ENCODE peak calls at places on chromosomes 5 and 9, in eight cellular contexts. One of them, this sample, is unnamed.

GRCh38 chr5:133977858-133978257 is 9.4 kb upstream of the C5orf15 start:
- DNase-seq in OCI-LY7: no peak
- DNase-seq in stimulated activated CD4-positive, alpha-beta T cell treated with anti-CD3 and anti-CD28 coated beads, Interleukin-15, amount 100 ng/mL, for 48 hours: no peak
- DNase-seq in CD8-positive, alpha-beta T cell: no peak
- DNase-seq in mucosa of gallbladder: no peak
- DNase-seq in dermis microvascular lymphatic vessel endothelial cell: no peak
- DNase-seq in heart left ventricle: no peak
- DNase-seq in HCEC 1CT: peak
- DNase-seq in this sample: no peak

GRCh38 chr5:147918101-147918500 is 11.8 kb upstream of the C5orf46 start:
- DNase-seq in OCI-LY7: no peak
- DNase-seq in stimulated activated CD4-positive, alpha-beta T cell treated with anti-CD3 and anti-CD28 coated beads, Interleukin-15, amount 100 ng/mL, for 48 hours: no peak
- DNase-seq in CD8-positive, alpha-beta T cell: no peak
- DNase-seq in mucosa of gallbladder: no peak
- DNase-seq in dermis microvascular lymphatic vessel endothelial cell: no peak
- DNase-seq in heart left ventricle: no peak
- DNase-seq in HCEC 1CT: peak
- DNase-seq in this sample: no peak

GRCh38 chr5:157994906-157995519 is 136.1 kb upstream of the CLINT1 start:
- DNase-seq in OCI-LY7: peak
- DNase-seq in stimulated activated CD4-positive, alpha-beta T cell treated with anti-CD3 and anti-CD28 coated beads, Interleukin-15, amount 100 ng/mL, for 48 hours: peak
- DNase-seq in CD8-positive, alpha-beta T cell: no peak
- DNase-seq in mucosa of gallbladder: peak
- DNase-seq in dermis microvascular lymphatic vessel endothelial cell: peak
- DNase-seq in heart left ventricle: peak
- DNase-seq in HCEC 1CT: peak
- DNase-seq in this sample: peak

GRCh38 chr9:116365056-116365471 is 211.5 kb downstream of the PAPPA start:
- DNase-seq in OCI-LY7: no peak
- DNase-seq in stimulated activated CD4-positive, alpha-beta T cell treated with anti-CD3 and anti-CD28 coated beads, Interleukin-15, amount 100 ng/mL, for 48 hours: no peak
- DNase-seq in CD8-positive, alpha-beta T cell: no peak
- DNase-seq in mucosa of gallbladder: peak
- DNase-seq in dermis microvascular lymphatic vessel endothelial cell: no peak
- DNase-seq in heart left ventricle: peak
- DNase-seq in HCEC 1CT: peak
- DNase-seq in this sample: peak

GRCh38 chr5:96857924-96858323 is 18.4 kb upstream of the ERAP2 start:
- DNase-seq in OCI-LY7: no peak
- DNase-seq in stimulated activated CD4-positive, alpha-beta T cell treated with anti-CD3 and anti-CD28 coated beads, Interleukin-15, amount 100 ng/mL, for 48 hours: no peak
- DNase-seq in CD8-positive, alpha-beta T cell: no peak
- DNase-seq in mucosa of gallbladder: no peak
- DNase-seq in dermis microvascular lymphatic vessel endothelial cell: no peak
- DNase-seq in heart left ventricle: no peak
- DNase-seq in HCEC 1CT: no peak
- DNase-seq in this sample: no peak

GRCh38 chr5:56480305-56481146 is 247.4 kb upstream of the ANKRD55 start:
- DNase-seq in OCI-LY7: peak
- DNase-seq in stimulated activated CD4-positive, alpha-beta T cell treated with anti-CD3 and anti-CD28 coated beads, Interleukin-15, amount 100 ng/mL, for 48 hours: no peak
- DNase-seq in CD8-positive, alpha-beta T cell: no peak
- DNase-seq in mucosa of gallbladder: peak
- DNase-seq in dermis microvascular lymphatic vessel endothelial cell: no peak
- DNase-seq in heart left ventricle: peak
- DNase-seq in HCEC 1CT: peak
- DNase-seq in this sample: peak

GRCh38 chr5:10451137-10451824 is 9.6 kb downstream of the ROPN1L start:
- DNase-seq in OCI-LY7: no peak
- DNase-seq in stimulated activated CD4-positive, alpha-beta T cell treated with anti-CD3 and anti-CD28 coated beads, Interleukin-15, amount 100 ng/mL, for 48 hours: no peak
- DNase-seq in CD8-positive, alpha-beta T cell: no peak
- DNase-seq in mucosa of gallbladder: no peak
- DNase-seq in dermis microvascular lymphatic vessel endothelial cell: no peak
- DNase-seq in heart left ventricle: no peak
- DNase-seq in HCEC 1CT: no peak
- DNase-seq in this sample: no peak

GRCh38 chr9:9791621-9792020 is 821.2 kb downstream of the PTPRD start:
- DNase-seq in OCI-LY7: peak
- DNase-seq in stimulated activated CD4-positive, alpha-beta T cell treated with anti-CD3 and anti-CD28 coated beads, Interleukin-15, amount 100 ng/mL, for 48 hours: no peak
- DNase-seq in CD8-positive, alpha-beta T cell: no peak
- DNase-seq in mucosa of gallbladder: no peak
- DNase-seq in dermis microvascular lymphatic vessel endothelial cell: peak
- DNase-seq in heart left ventricle: no peak
- DNase-seq in HCEC 1CT: no peak
- DNase-seq in this sample: no peak

GRCh38 chr5:78903936-78904335 is 81.2 kb downstream of the ARSB start:
- DNase-seq in OCI-LY7: no peak
- DNase-seq in stimulated activated CD4-positive, alpha-beta T cell treated with anti-CD3 and anti-CD28 coated beads, Interleukin-15, amount 100 ng/mL, for 48 hours: no peak
- DNase-seq in CD8-positive, alpha-beta T cell: no peak
- DNase-seq in mucosa of gallbladder: no peak
- DNase-seq in dermis microvascular lymphatic vessel endothelial cell: peak
- DNase-seq in heart left ventricle: no peak
- DNase-seq in HCEC 1CT: peak
- DNase-seq in this sample: no peak

GRCh38 chr5:52356311-52356918 is 431.3 kb upstream of the ITGA1 start:
- DNase-seq in OCI-LY7: peak
- DNase-seq in stimulated activated CD4-positive, alpha-beta T cell treated with anti-CD3 and anti-CD28 coated beads, Interleukin-15, amount 100 ng/mL, for 48 hours: no peak
- DNase-seq in CD8-positive, alpha-beta T cell: no peak
- DNase-seq in mucosa of gallbladder: no peak
- DNase-seq in dermis microvascular lymphatic vessel endothelial cell: no peak
- DNase-seq in heart left ventricle: no peak
- DNase-seq in HCEC 1CT: no peak
- DNase-seq in this sample: no peak

This sample was measured in left colon.